ENCODE peak calls at places on chromosomes 7 and 10, in ten cellular contexts. F is upper lobe of left lung, K is esophagus muscularis mucosa, L is gastrocnemius medialis, H is K562, O is NB4, Q is ovary, C is H54, X is prostate gland, N is HepG2. M is an unnamed sample.

GRCh38 chr10:112232670-112233069 is 49.1 kb upstream of the GPAM start:
- DNase-seq in F (peak), Q (no peak), C (no peak), O (no peak), H (no peak), N (no peak), L (no peak), K (no peak), X (no peak), M (no peak)

GRCh38 chr10:123445336-123445735 is 220.8 kb upstream of the GPR26 start:
- DNase-seq in C (no peak), O (no peak), L (no peak), N (no peak), Q (no peak), K (no peak), F (no peak), X (no peak), H (no peak), M (no peak)

GRCh38 chr10:131179386-131179785 is 132.1 kb downstream of the TCERG1L start:
- DNase-seq in X (no peak), F (no peak), N (no peak), L (no peak), O (no peak), Q (no peak), H (no peak), K (no peak), C (no peak), M (no peak)

GRCh38 chr10:72736176-72736795 is 44.3 kb downstream of the MCU start:
- DNase-seq in F (no peak), O (peak), X (no peak), C (no peak), L (no peak), H (no peak), K (no peak), Q (no peak), N (peak), M (no peak)

GRCh38 chr7:157918326-157918725 is 581.5 kb downstream of the DNAJB6 start:
- DNase-seq in O (no peak), L (no peak), X (no peak), C (no peak), H (no peak), N (no peak), Q (no peak), K (no peak), F (no peak), M (no peak)

GRCh38 chr7:43553999-43554398 is 28.9 kb upstream of the STK17A start:
- DNase-seq in F (peak), K (peak), H (no peak), C (no peak), L (no peak), Q (no peak), X (no peak), N (peak), O (peak), M (no peak)

GRCh38 chr10:70530315-70530714 is 51.7 kb downstream of the PALD1 start:
- DNase-seq in O (no peak), C (no peak), K (no peak), H (no peak), Q (no peak), L (no peak), N (no peak), F (no peak), X (no peak), M (no peak)

GRCh38 chr7:22137466-22137865 is 191.8 kb upstream of the CDCA7L start:
- DNase-seq in F (no peak), C (no peak), L (no peak), H (no peak), X (no peak), K (no peak), O (no peak), N (no peak), Q (no peak), M (no peak)

GRCh38 chr7:132248841-132249590 is 327.3 kb downstream of the PLXNA4 start:
- DNase-seq in H (no peak), X (no peak), C (no peak), Q (no peak), F (no peak), L (no peak), K (no peak), N (no peak), O (no peak), M (no peak)

GRCh38 chr7:48046458-48046857 is 11.1 kb downstream of the C7orf57 start:
- DNase-seq in F (no peak), N (no peak), K (no peak), L (no peak), X (no peak), H (no peak), Q (no peak), C (no peak), O (no peak), M (no peak)

GRCh38 chr7:135428011-135428410 is 81.9 kb downstream of the CNOT4 start:
- DNase-seq in O (no peak), L (no peak), N (no peak), H (no peak), X (no peak), K (no peak), F (no peak), C (no peak), Q (no peak), M (no peak)

GRCh38 chr7:38748056-38748610 is 117.0 kb upstream of the AMPH start:
- DNase-seq in C (no peak), H (peak), K (no peak), Q (no peak), X (no peak), N (no peak), L (no peak), O (peak), F (no peak), M (peak)

GRCh38 chr10:92995509-92995908 is 65.1 kb upstream of the CYP26C1 start:
- DNase-seq in K (no peak), X (no peak), H (no peak), Q (no peak), F (no peak), C (no peak), O (no peak), N (no peak), L (no peak), M (no peak)

GRCh38 chr7:80150621-80151273 is 16.1 kb downstream of the GNAI1 start:
- DNase-seq in X (no peak), H (no peak), F (no peak), K (no peak), O (no peak), L (no peak), C (no peak), Q (no peak), N (no peak), M (peak)

GRCh38 chr10:29646960-29647431 is 12.2 kb upstream of the SVIL start:
- DNase-seq in C (no peak), X (no peak), F (no peak), Q (no peak), K (no peak), H (no peak), L (no peak), O (no peak), N (no peak), M (no peak)

GRCh38 chr10:5469353-5470061 is 29.9 kb downstream of the CALML5 start:
- DNase-seq in K (peak), F (no peak), X (no peak), Q (no peak), H (no peak), L (no peak), N (no peak), O (no peak), C (no peak), M (no peak)

GRCh38 chr10:110794808-110795207 is 76.9 kb upstream of the PDCD4 start:
- DNase-seq in N (no peak), L (no peak), H (no peak), F (no peak), K (no peak), Q (no peak), O (no peak), C (no peak), X (no peak), M (no peak)

GRCh38 chr7:32453286-32454011 is 36.7 kb downstream of the LSM5 start:
- DNase-seq in C (no peak), X (no peak), K (no peak), N (no peak), F (no peak), L (no peak), O (no peak), Q (no peak), H (no peak), M (no peak)

GRCh38 chr7:157219154-157219553 is 80.4 kb downstream of the UBE3C start:
- DNase-seq in C (no peak), K (no peak), L (no peak), O (no peak), F (no peak), X (no peak), N (no peak), H (no peak), Q (no peak), M (peak)

GRCh38 chr7:137003071-137003470 is 134.6 kb downstream of the CHRM2 start:
- DNase-seq in Q (no peak), X (no peak), L (no peak), K (no peak), O (no peak), F (no peak), N (no peak), H (no peak), C (no peak), M (no peak)

GRCh38 chr10:62457196-62457595 is 83.0 kb downstream of the ZNF365 start:
- DNase-seq in F (no peak), K (no peak), N (no peak), X (no peak), L (no peak), Q (no peak), C (no peak), H (no peak), O (no peak), M (no peak)

GRCh38 chr10:96222908-96223307 is 48.5 kb downstream of the BLNK start:
- DNase-seq in X (no peak), Q (no peak), K (no peak), O (no peak), H (no peak), F (no peak), L (no peak), N (no peak), C (no peak), M (no peak)

GRCh38 chr10:33005322-33006282 is 47.6 kb upstream of the ITGB1 start:
- DNase-seq in N (peak), X (peak), Q (peak), L (peak), H (peak), K (no peak), C (peak), O (peak), F (peak), M (peak)

GRCh38 chr10:99658622-99659030 is 683 bp upstream of the ENTPD7 start:
- DNase-seq in L (no peak), Q (peak), N (peak), O (peak), F (peak), H (peak), X (peak), C (no peak), K (no peak), M (peak)

GRCh38 chr10:90947025-90947960 is 26.4 kb upstream of the ANKRD1 start:
- DNase-seq in O (peak), X (no peak), L (no peak), F (no peak), H (no peak), C (no peak), K (peak), Q (no peak), N (no peak), M (no peak)

GRCh38 chr10:51176976-51177690 is 102.8 kb downstream of the PRKG1 start:
- DNase-seq in L (no peak), C (no peak), N (no peak), F (no peak), Q (no peak), X (no peak), K (no peak), O (no peak), H (no peak), M (no peak)

GRCh38 chr7:12402365-12402725 is 1.3 kb downstream of the VWDE start:
- DNase-seq in K (no peak), X (no peak), N (no peak), O (no peak), L (no peak), F (no peak), C (no peak), H (no peak), Q (no peak), M (no peak)

GRCh38 chr10:71440506-71441035 is 43.9 kb downstream of the CDH23 start:
- DNase-seq in X (no peak), N (no peak), Q (no peak), K (no peak), C (no peak), O (no peak), L (no peak), F (no peak), H (no peak), M (no peak)

GRCh38 chr10:3808689-3809199 is 23.7 kb upstream of the KLF6 start:
- DNase-seq in X (no peak), O (no peak), C (no peak), Q (no peak), F (no peak), N (no peak), L (no peak), K (peak), H (no peak), M (peak)

GRCh38 chr10:3812141-3812540 is 27.1 kb upstream of the KLF6 start:
- DNase-seq in N (no peak), Q (no peak), O (no peak), C (no peak), F (no peak), K (no peak), X (no peak), L (no peak), H (no peak), M (peak)

GRCh38 chr10:3813267-3813666 is 28.3 kb upstream of the KLF6 start:
- DNase-seq in X (no peak), O (no peak), K (peak), H (no peak), L (no peak), F (no peak), N (no peak), C (no peak), Q (no peak), M (no peak)

GRCh38 chr10:3813986-3814831 is 29.2 kb upstream of the KLF6 start:
- DNase-seq in C (no peak), H (no peak), O (no peak), X (no peak), N (peak), K (peak), L (no peak), Q (no peak), F (no peak), M (no peak)

DNA sequence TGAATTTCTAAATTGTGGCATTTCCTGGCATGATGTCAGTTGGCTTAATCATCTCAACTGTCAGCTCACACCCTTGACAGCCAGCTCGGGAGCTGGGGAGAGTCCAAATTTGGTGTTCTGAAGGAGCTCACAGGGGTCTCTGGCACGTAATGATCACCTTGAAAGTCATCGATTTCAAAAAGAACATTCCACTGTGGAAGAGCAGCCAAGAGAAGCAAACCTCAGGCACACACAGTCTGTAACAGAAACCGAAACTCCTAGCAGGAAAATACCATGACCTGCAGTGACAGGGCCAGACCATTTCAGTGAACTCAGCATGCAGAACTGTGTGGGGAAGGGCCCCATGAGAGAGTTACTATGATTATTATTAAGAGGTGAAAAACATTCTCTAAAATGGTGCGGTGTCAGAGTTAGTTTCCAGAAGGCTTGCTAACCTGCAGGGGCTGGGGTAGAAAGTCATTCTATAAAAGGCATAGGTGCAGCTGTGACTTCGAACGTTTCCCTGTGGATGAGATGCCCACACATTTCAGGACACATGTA is 26.4 kb upstream of the KLF6 start:
- DNase-seq in L (peak), O (peak), N (no peak), Q (no peak), X (peak), K (peak), C (no peak), H (no peak), F (no peak), M (peak)
- TF ChIP-seq POLR2A in L (no peak), O (no peak), N (no peak), Q (no peak), X (no peak), K (no peak), C (no peak), H (no peak), F (no peak), M (peak)

GRCh38 chr7:131052285-131052942 is 275.3 kb upstream of the MKLN1 start:
- DNase-seq in O (peak), L (no peak), C (no peak), Q (no peak), K (no peak), H (no peak), X (no peak), F (no peak), N (no peak), M (no peak)
- TF ChIP-seq POLR2A in O (no peak), L (no peak), C (no peak), Q (no peak), K (no peak), H (no peak), X (no peak), F (no peak), N (no peak), M (no peak)

GRCh38 chr7:27151945-27152815 is at the start of gene HOXA3:
- DNase-seq in F (no peak), C (no peak), K (no peak), X (no peak), O (peak), Q (peak), L (peak), N (no peak), H (no peak), M (no peak)
- TF ChIP-seq POLR2A in F (no peak), C (no peak), K (no peak), X (peak), O (no peak), Q (no peak), L (peak), N (no peak), H (no peak), M (no peak)

GRCh38 chr7:24979863-24980694 is at the start of gene OSBPL3:
- DNase-seq in O (peak), C (peak), Q (peak), F (peak), X (peak), L (peak), H (peak), K (peak), N (peak), M (peak)

GRCh38 chr7:24982917-24983316 is 2.9 kb upstream of the OSBPL3 start:
- DNase-seq in N (peak), K (no peak), H (no peak), L (no peak), Q (no peak), X (no peak), C (no peak), O (peak), F (no peak), M (peak)

GRCh38 chr7:24979470-24979862 is 512 bp downstream of the OSBPL3 start:
- DNase-seq in K (no peak), X (peak), O (peak), C (peak), Q (peak), H (peak), N (peak), L (peak), F (peak), M (peak)

GRCh38 chr7:24980695-24981543 is 941 bp upstream of the OSBPL3 start:
- DNase-seq in O (no peak), C (no peak), F (peak), K (no peak), H (no peak), L (no peak), N (no peak), X (no peak), Q (peak), M (peak)

DNA sequence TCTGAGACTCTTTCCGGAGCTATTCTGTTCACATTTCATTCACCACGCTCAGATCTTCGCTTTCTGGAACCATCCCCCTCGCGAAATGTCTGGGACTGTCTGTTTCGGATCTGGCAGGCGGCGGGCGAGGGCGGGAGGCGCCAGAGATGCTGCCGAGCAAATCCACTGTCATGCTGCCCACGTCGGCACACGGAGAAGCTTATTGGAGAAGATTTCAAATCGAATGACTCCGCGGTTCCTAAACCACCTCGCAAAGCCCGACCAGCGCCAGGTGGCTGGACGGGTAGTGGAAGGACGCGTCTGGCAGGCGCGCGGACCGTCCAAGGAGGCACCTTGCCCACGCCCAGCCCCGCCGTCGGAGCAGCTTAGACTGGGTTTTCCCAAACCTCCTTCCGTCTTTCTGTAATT is 1.6 kb upstream of the OSBPL3 start:
- DNase-seq in O (peak), X (no peak), L (peak), K (no peak), F (peak), Q (peak), H (no peak), N (no peak), C (peak), M (peak)
- TF ChIP-seq POLR2A in O (no peak), X (no peak), L (no peak), K (no peak), F (no peak), Q (no peak), H (no peak), N (no peak), C (no peak), M (peak)

GRCh38 chr10:27407271-27407670 is 96.8 kb upstream of the RAB18 start:
- DNase-seq in O (no peak), H (no peak), X (no peak), C (no peak), F (no peak), L (no peak), N (no peak), Q (no peak), K (no peak), M (no peak)
- TF ChIP-seq POLR2A in O (no peak), H (no peak), X (no peak), C (no peak), F (no peak), L (no peak), N (no peak), Q (no peak), K (no peak), M (no peak)

DNA sequence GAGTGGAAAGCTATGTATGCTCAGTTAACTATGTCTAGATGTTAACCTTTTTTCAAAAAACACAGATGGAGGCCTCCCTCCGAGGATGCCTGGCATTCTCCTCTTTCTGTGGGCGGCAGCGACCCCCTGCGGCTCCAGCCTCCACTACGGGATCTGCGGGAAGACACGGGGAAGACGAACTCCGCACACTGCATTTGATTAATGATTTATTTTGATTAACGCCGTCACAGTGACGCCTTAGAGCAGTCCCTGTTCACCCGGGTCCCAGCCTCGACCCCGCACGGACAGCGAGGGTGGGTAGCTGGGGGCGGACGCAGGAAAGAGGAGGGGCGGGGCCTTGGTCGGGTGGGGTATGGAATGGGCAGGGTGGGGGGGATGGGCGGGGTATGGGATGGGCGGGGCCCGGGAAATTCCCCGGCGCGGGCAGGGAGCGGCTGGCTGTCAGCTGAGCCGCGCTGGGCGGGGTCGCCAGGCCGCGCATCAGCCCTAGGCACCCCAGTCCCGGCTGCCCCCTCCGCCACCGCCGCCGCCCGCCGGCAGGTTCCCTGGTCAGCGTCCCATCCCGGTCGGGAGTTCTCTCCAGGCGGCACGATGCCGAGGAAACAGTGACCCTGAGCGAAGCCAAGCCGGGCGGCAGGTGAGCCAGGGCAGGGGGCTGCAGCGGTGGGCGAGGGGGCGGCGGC is at the start of gene OPTN:
- DNase-seq in C (peak), O (peak), N (peak), K (peak), X (peak), F (peak), Q (peak), L (peak), H (peak), M (peak)
- TF ChIP-seq POLR2A in C (peak), O (no peak), N (peak), K (peak), X (peak), F (peak), Q (peak), L (peak), H (no peak), M (peak)

GRCh38 chr10:104120903-104121484 is 977 bp upstream of the SFR1 start:
- DNase-seq in X (peak), H (peak), N (peak), F (peak), K (peak), O (peak), Q (peak), C (peak), L (peak), M (peak)
- TF ChIP-seq POLR2A in X (peak), H (no peak), N (no peak), F (no peak), K (no peak), O (no peak), Q (peak), C (peak), L (no peak), M (no peak)